ENCODE peak calls at places on chromosomes 7 and 10, in five cellular contexts. O is stimulated activated CD4-positive, alpha-beta T cell treated with anti-CD3 and anti-CD28 coated beads, Interleukin-1b, Interleukin-23, amount 100 ng/mL, for 4 hours; T is KBM-7; P is endothelial cell; L is CD8-positive, alpha-beta memory T cell. E is an unnamed sample.

GRCh38 chr7:88217675-88218427 is 2.0 kb downstream of the SRI start:
- DNase-seq in O (no peak), P (no peak), L (no peak), T (peak; percentile 48), E (no peak)

GRCh38 chr10:67242531-67242930 is 316.7 kb downstream of the LRRTM3 start:
- DNase-seq in P (no peak), L (no peak), T (no peak), O (no peak), E (no peak)

GRCh38 chr7:22860784-22861482 is 38.3 kb upstream of the TOMM7 start:
- DNase-seq in P (peak; percentile 41), L (peak; percentile 6), T (peak; percentile 55), O (no peak), E (no peak)

GRCh38 chr7:158270856-158271413 is 316.7 kb downstream of the PTPRN2 start:
- DNase-seq in T (no peak), O (no peak), P (no peak), L (no peak), E (no peak)

GRCh38 chr10:103854687-103855423 is 521 bp downstream of the SH3PXD2A start:
- DNase-seq in P (peak; percentile 47), O (no peak), T (no peak), L (no peak), E (no peak)

GRCh38 chr10:84135836-84136235 is 3.5 kb upstream of the GHITM start:
- DNase-seq in L (no peak), P (no peak), T (no peak), O (no peak), E (no peak)

GRCh38 chr7:41940760-41941343 is 238.0 kb upstream of the INHBA start:
- DNase-seq in L (peak; percentile 15), O (peak; percentile 29), P (peak; percentile 65), T (peak; percentile 80), E (peak; percentile 39)

GRCh38 chr7:113424463-113424862 is 306.1 kb upstream of the SMIM30 start:
- DNase-seq in P (no peak), O (no peak), T (no peak), L (no peak), E (no peak)

GRCh38 chr7:158501300-158502067 is 86.1 kb downstream of the PTPRN2 start:
- DNase-seq in T (no peak), L (no peak), P (no peak), O (no peak), E (no peak)

GRCh38 chr7:38318803-38319416 is 45.5 kb upstream of the TARP start:
- DNase-seq in P (peak; percentile 54), T (peak; percentile 87), O (no peak), L (no peak), E (no peak)

GRCh38 chr7:99559276-99559915 is 954 bp downstream of the ZNF655 start:
- DNase-seq in P (no peak), T (peak; percentile 6), O (no peak), L (no peak), E (no peak)

GRCh38 chr7:90580051-90580450 is 16.1 kb upstream of the CDK14 start:
- DNase-seq in T (no peak), P (no peak), L (no peak), O (no peak), E (no peak)

GRCh38 chr7:99766484-99767099 is 17.4 kb downstream of the CYP3A4 start:
- DNase-seq in O (no peak), P (no peak), L (no peak), T (no peak), E (no peak)

GRCh38 chr10:77350711-77351119 is 286.9 kb downstream of the KCNMA1 start:
- DNase-seq in L (no peak), P (no peak), T (no peak), O (no peak), E (no peak)

GRCh38 chr7:52826515-52826914 is 208.9 kb upstream of the POM121L12 start:
- DNase-seq in P (no peak), O (no peak), L (no peak), T (no peak), E (no peak)

GRCh38 chr10:10394933-10395658 is 622.6 kb upstream of the CELF2 start:
- DNase-seq in P (no peak), T (no peak), L (no peak), O (no peak), E (no peak)

GRCh38 chr10:14093735-14094484 is 236.8 kb downstream of the FRMD4A start:
- DNase-seq in O (no peak), T (no peak), L (no peak), P (peak; percentile 62), E (no peak)

GRCh38 chr10:124268976-124269375 is 149.7 kb downstream of the OAT start:
- DNase-seq in O (no peak), T (no peak), L (no peak), P (no peak), E (no peak)

GRCh38 chr10:26269754-26270153 is 53.2 kb downstream of the GAD2 start:
- DNase-seq in L (no peak), T (peak; percentile 17), P (peak; percentile 15), O (no peak), E (no peak)

GRCh38 chr10:17386616-17387075 is 67.7 kb downstream of the ST8SIA6 start:
- DNase-seq in P (no peak), O (no peak), T (no peak), L (no peak), E (no peak)

GRCh38 chr7:123749537-123749857 is 694 bp upstream of the WASL start:
- DNase-seq in L (no peak), T (no peak), P (no peak), O (no peak), E (no peak)

GRCh38 chr7:132169730-132170129 is 406.5 kb downstream of the PLXNA4 start:
- DNase-seq in O (no peak), L (no peak), T (no peak), P (no peak), E (no peak)

GRCh38 chr10:71771821-71772617 is 1.3 kb downstream of the VSIR start:
- DNase-seq in O (no peak), T (peak; percentile 45), P (no peak), L (no peak), E (no peak)

GRCh38 chr7:774161-775109 is 47.4 kb upstream of the PRKAR1B start:
- DNase-seq in P (peak; percentile 83), L (peak; percentile 42), T (peak; percentile 25), O (peak; percentile 66), E (peak; percentile 34)

GRCh38 chr10:98920807-98921206 is 314.8 kb downstream of the HPSE2 start:
- DNase-seq in P (no peak), O (no peak), T (no peak), L (no peak), E (no peak)

GRCh38 chr10:134743-135600 is at the start of gene ZMYND11:
- DNase-seq in L (peak; percentile 56), O (peak; percentile 65), T (peak; percentile 28), P (peak; percentile 64), E (peak; percentile 54)

GRCh38 chr7:34062341-34062740 is 157.0 kb downstream of the BMPER start:
- DNase-seq in L (no peak), O (no peak), P (no peak), T (no peak), E (no peak)

GRCh38 chr10:101535949-101536348 is 52.1 kb downstream of the POLL start:
- DNase-seq in T (peak; percentile 23), L (no peak), P (no peak), O (no peak), E (no peak)

GRCh38 chr10:34864156-34865075 is 49.3 kb upstream of the PARD3 start:
- DNase-seq in L (no peak), P (no peak), O (no peak), T (peak; percentile 4), E (no peak)

GRCh38 chr7:143811-144453 is 48.4 kb upstream of the FAM20C start:
- DNase-seq in P (no peak), T (no peak), L (no peak), O (no peak), E (no peak)

GRCh38 chr10:4264466-4264865 is 479.5 kb upstream of the KLF6 start:
- DNase-seq in L (no peak), P (no peak), O (no peak), T (no peak), E (no peak)

GRCh38 chr7:127447326-127447945 is 54.9 kb upstream of the ZNF800 start:
- DNase-seq in O (peak; percentile 19), T (peak; percentile 79), L (peak; percentile 13), P (peak; percentile 9), E (peak; percentile 53)

GRCh38 chr10:60646966-60647796 is 131.1 kb upstream of the CDK1 start:
- DNase-seq in O (no peak), P (peak; percentile 63), L (no peak), T (peak; percentile 51), E (no peak)

GRCh38 chr7:41881313-41882130 is 178.6 kb upstream of the INHBA start:
- DNase-seq in T (peak; percentile 99), L (peak; percentile 44), O (peak; percentile 55), P (no peak), E (peak; percentile 76)

E was measured in activated T-helper 2 cell treated with anti-CD3 and anti-CD28 coated beads, Interferon-gamma antibody, Interleukin-2, Interleukin-4, amounts not matched to agents 10 μg/mL and 5 μg/mL and 100 μg/mL, durations not matched to agents 14 hours and 24 hours and 36 hours.